ENCODE peak calls at places on chromosomes 2 and 18, in six cellular contexts. B is right atrium auricular region, J is PC-9, P is SK-N-SH, T is left lung, E is upper lobe of left lung. W is an unnamed sample. For H3K4me1 and H3K36me3, the result is how much of the 10 kb centered on the place peaks cover.

GRCh38 chr18:39521164-39521563 is 1955.6 kb upstream of the CELF4 start:
- DNase-seq in P (no peak), E (no peak), T (no peak), B (no peak), J (no peak), W (no peak)

GRCh38 chr2:239666053-239666854 is 265.4 kb upstream of the HDAC4 start:
- DNase-seq in T (no peak), J (no peak), E (no peak), B (no peak), P (no peak), W (no peak)

GRCh38 chr2:192155521-192156118 is 39.1 kb downstream of the TMEFF2 start:
- DNase-seq in T (no peak), E (no peak), P (no peak), J (no peak), B (no peak), W (peak)

GRCh38 chr2:153222231-153223165 is 256.1 kb downstream of the RPRM start:
- DNase-seq in T (no peak), J (no peak), P (peak), B (no peak), E (peak), W (no peak)

GRCh38 chr2:135815269-135815668 is 21.7 kb downstream of the LCT start:
- DNase-seq in J (no peak), P (no peak), E (no peak), T (no peak), B (no peak), W (no peak)

GRCh38 chr2:234754126-234754525 is 197.7 kb upstream of the SH3BP4 start:
- DNase-seq in P (no peak), T (no peak), J (no peak), B (no peak), E (no peak), W (no peak)

GRCh38 chr2:128689971-128690370 is 371.3 kb upstream of the HS6ST1 start:
- DNase-seq in P (no peak), B (peak), E (no peak), T (no peak), J (no peak), W (no peak)

GRCh38 chr2:81324046-81324445 is 1019.5 kb upstream of the LRRTM1 start:
- DNase-seq in E (no peak), B (no peak), T (no peak), P (no peak), J (no peak), W (peak)

GRCh38 chr2:42886921-42887320 is 94.5 kb upstream of the HAAO start:
- DNase-seq in P (no peak), T (no peak), E (no peak), J (no peak), B (no peak), W (no peak)

GRCh38 chr2:19216676-19217075 is 141.7 kb downstream of the OSR1 start:
- DNase-seq in E (no peak), B (no peak), T (no peak), J (no peak), P (no peak), W (no peak)

GRCh38 chr18:78810706-78811105 is 168.9 kb upstream of the SALL3 start:
- DNase-seq in P (no peak), E (no peak), B (no peak), J (no peak), T (peak), W (no peak)

GRCh38 chr18:21904856-21905255 is 164.3 kb downstream of the MIB1 start:
- DNase-seq in E (no peak), B (no peak), J (no peak), P (peak), T (no peak), W (peak)

GRCh38 chr2:23497063-23497462 is 112.1 kb downstream of the KLHL29 start:
- DNase-seq in E (no peak), J (no peak), T (no peak), B (no peak), P (no peak), W (peak)

GRCh38 chr2:88668862-88669261 is 22.6 kb upstream of the RPIA start:
- DNase-seq in T (no peak), J (no peak), E (no peak), P (no peak), B (no peak), W (no peak)

GRCh38 chr18:75282746-75283145 is 72.1 kb downstream of the TSHZ1 start:
- DNase-seq in B (no peak), T (no peak), P (no peak), J (no peak), E (peak), W (no peak)

GRCh38 chr18:27803957-27804356 is 373.0 kb downstream of the CDH2 start:
- DNase-seq in J (no peak), T (no peak), P (no peak), E (no peak), B (no peak), W (no peak)

GRCh38 chr18:23121133-23121532 is 14.2 kb upstream of the CABLES1 start:
- DNase-seq in T (no peak), J (no peak), P (no peak), B (no peak), E (no peak), W (no peak)

GRCh38 chr2:214575030-214575949 is 164.4 kb downstream of the VWC2L start:
- DNase-seq in P (no peak), J (no peak), E (no peak), B (no peak), T (no peak), W (no peak)

GRCh38 chr2:159175182-159175581 is 111.3 kb downstream of the WDSUB1 start:
- DNase-seq in T (no peak), P (no peak), E (no peak), B (no peak), J (no peak), W (no peak)

GRCh38 chr2:109213646-109214417 is 84.8 kb downstream of the SH3RF3 start:
- DNase-seq in T (no peak), E (no peak), J (peak), B (peak), P (no peak), W (peak)

GRCh38 chr2:5020451-5020850 is 671.7 kb upstream of the SOX11 start:
- DNase-seq in J (no peak), B (no peak), P (peak), E (no peak), T (no peak), W (no peak)

GRCh38 chr2:42196403-42197267 is 27.5 kb downstream of the EML4 start:
- DNase-seq in J (no peak), T (no peak), E (no peak), P (peak), B (peak), W (peak)

GRCh38 chr2:234951386-234952269 is at the start of gene SH3BP4:
- DNase-seq in P (peak), J (peak), E (peak), T (peak), B (peak), W (peak)

GRCh38 chr2:48874282-48874681 is 118.8 kb upstream of the LHCGR start:
- DNase-seq in P (no peak), J (no peak), B (no peak), T (no peak), E (no peak), W (no peak)
- H3K4me1 ChIP-seq in P (under half), J (under half), B (under half), T (under half), E (under half), W (under half)

GRCh38 chr2:47561906-47562305 is 158.9 kb downstream of the MSH2 start:
- DNase-seq in B (no peak), E (no peak), P (no peak), J (peak), T (no peak), W (no peak)
- H3K36me3 ChIP-seq in B (under half), E (under half), P (under half), J (under half), T (under half), W (under half)

GRCh38 chr2:102245266-102246151 is 58.7 kb downstream of the IL1RL2 start:
- DNase-seq in J (no peak), T (peak), E (peak), B (peak), P (peak), W (no peak)
- H3K27ac ChIP-seq in J (no peak), T (no peak), E (no peak), B (peak), P (no peak), W (no peak)

DNA sequence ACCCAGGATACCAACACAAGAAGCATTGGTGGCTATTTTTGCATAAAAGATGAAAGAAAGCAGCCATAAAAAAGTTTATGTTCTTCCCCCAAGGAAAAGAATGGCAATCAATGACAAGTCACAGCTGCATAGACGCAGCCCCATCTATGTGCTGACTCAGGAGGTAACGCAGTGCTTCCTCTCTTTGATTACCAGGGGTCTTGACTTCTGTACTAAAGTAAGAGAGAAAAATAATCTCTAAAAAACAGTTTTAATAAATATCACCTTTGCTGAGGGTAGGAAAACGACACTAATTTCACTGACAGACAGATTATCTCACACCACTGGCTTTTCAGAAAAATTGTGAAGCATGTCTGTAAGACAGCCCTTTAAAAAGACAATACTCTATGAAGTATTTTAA is 33.9 kb upstream of the EVA1A start:
- DNase-seq in B (no peak), E (no peak), P (no peak), T (no peak), J (peak), W (no peak)
- H3K4me1 ChIP-seq in B (under half), E (under half), P (under half), T (under half), J (half or more), W (under half)

DNA sequence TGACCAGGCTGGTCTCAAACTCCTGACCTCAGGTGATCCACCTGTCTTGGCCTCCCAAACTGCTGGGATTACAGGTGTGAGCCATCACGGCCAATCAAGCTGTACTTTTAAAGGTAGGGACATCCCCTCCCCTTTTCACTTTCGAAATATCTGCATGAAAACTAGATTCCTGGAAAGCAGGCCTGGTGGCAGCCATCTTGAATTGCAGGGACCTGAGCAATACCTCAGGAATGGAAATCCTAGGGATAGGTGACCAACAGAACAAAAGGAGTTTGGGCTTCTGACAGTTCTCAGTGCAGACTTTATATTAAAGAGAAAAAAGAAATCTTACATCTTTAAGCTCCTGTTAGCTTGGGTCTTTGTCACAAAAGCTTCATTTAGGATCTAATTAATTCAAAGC is 62.6 kb downstream of the KLF7 start:
- DNase-seq in T (no peak), E (no peak), J (no peak), B (no peak), P (no peak), W (no peak)
- H3K36me3 ChIP-seq in T (under half), E (under half), J (under half), B (under half), P (half or more), W (under half)

DNA sequence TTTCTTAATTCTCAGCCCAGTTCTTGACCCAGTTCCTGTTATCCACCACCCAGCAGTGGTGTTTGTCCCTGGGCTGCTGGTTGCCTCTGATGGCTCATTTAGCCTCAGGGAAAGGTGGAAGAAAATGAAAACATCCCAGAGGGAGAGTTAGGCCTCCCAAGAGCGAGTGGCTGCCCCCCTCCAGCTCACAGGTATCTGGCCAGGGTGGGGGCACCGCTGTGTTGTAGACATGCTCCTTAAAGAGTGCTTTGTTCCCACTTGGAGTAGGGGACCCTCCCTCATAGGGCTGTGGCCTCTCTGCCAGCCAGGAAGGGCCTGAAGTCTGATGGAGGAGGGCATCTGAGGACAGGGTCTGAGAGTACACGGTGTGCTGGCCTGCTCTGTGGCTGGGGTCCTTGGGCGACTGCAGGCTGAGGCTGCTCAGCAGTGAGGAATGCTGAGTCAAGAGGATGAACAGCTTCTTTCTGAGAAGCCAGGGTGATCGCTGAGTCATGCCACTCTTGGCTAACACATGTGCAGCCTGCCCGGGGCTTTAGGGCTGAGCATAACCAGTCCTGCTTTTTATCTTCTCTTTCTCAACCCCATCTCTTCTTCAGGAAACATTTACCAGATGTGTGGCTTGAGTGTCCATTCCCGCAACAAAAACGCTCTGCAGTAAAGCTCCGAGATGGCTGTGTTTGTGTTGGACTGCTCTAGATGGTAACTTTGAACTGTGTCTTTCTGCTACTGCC is 72.4 kb downstream of the IL1R2 start:
- DNase-seq in J (peak), E (peak), B (peak), T (peak), P (peak), W (peak)
- H3K27ac ChIP-seq in J (peak), E (peak), B (peak), T (peak), P (peak), W (no peak)

GRCh38 chr2:160279813-160280465 is 79.9 kb upstream of the ITGB6 start:
- DNase-seq in P (no peak), E (no peak), J (no peak), T (no peak), B (no peak), W (no peak)
- H3K4me1 ChIP-seq in P (under half), E (under half), J (under half), T (under half), B (under half), W (under half)

DNA sequence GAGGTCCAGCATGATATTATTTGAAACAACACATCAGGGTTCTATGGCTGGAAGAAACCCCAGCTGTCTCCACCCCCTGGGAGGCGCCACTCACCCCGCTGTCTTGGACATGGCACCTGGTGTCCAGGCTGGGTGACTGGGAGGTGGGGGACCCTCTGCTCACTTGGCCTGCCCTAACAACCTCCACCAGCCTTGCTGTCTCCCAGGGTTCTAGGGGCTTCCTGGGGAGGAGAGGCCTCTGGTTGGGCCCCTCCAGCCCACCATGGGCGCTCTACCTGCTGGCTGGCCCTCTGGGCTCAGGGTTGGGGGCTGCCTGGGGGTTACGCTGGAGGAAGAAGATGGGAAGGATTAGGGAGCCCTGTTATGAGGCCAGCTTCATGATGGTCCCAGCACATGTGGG is 16.3 kb downstream of the PER2 start:
- DNase-seq in E (no peak), P (no peak), J (no peak), T (peak), B (no peak), W (no peak)
- H3K36me3 ChIP-seq in E (half or more), P (under half), J (under half), T (half or more), B (half or more), W (under half)

GRCh38 chr2:174005801-174006419 is 40.7 kb upstream of the SP3 start:
- DNase-seq in J (peak), P (no peak), B (no peak), T (no peak), E (peak), W (no peak)
- H3K27ac ChIP-seq in J (peak), P (no peak), B (peak), T (no peak), E (no peak), W (no peak)

DNA sequence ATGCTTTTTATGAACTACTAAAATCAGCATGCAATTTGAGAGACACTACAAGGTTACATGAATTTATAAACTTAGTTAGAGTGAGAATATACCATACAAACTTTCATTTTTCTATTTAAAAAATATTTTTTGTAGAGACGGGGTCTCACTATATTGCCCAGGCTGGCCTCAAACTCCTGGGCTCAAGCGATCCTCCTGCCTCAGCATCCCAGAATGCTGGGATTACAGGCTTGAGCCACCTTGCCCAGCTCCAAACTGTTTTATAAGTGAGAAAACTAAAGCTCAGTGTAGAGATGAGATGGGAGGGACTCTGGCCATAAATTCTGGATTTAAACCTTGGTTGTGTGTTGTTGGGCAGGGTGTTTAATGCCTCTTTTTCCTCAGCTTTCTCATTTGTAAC is 9.6 kb downstream of the CAB39 start:
- DNase-seq in J (no peak), P (no peak), B (no peak), T (no peak), E (no peak), W (no peak)
- H3K4me1 ChIP-seq in J (under half), P (under half), B (under half), T (under half), E (under half), W (under half)